ENCODE peak calls at places on chromosomes 2 and 18, in five cellular contexts. One of them, this sample, is unnamed.
A peak's percentile ranks its signal among the peaks of the same experiment; 100 is the strongest.

GRCh38 chr2:232478571-232479340 is 8.9 kb downstream of the ECEL1 start:
- DNase-seq in smooth muscle cell of the brain vasculature: no peak
- DNase-seq in COR-L47: no peak
- DNase-seq in H54: no peak
- DNase-seq in HEK293T: no peak
- DNase-seq in this sample: no peak

GRCh38 chr18:24914148-24914525 is 437.8 kb downstream of the ZNF521 start:
- DNase-seq in smooth muscle cell of the brain vasculature: no peak
- DNase-seq in COR-L47: no peak
- DNase-seq in H54: no peak
- DNase-seq in HEK293T: no peak
- DNase-seq in this sample: no peak

GRCh38 chr2:235135195-235135965 is 183.6 kb downstream of the SH3BP4 start:
- DNase-seq in H54: no peak
- DNase-seq in COR-L47: no peak
- DNase-seq in smooth muscle cell of the brain vasculature: no peak
- DNase-seq in HEK293T: no peak
- DNase-seq in this sample: no peak

GRCh38 chr2:19363474-19363778 is 5.0 kb upstream of the OSR1 start:
- DNase-seq in smooth muscle cell of the brain vasculature: no peak
- DNase-seq in HEK293T: no peak
- DNase-seq in COR-L47: no peak
- DNase-seq in H54: no peak
- DNase-seq in this sample: peak; percentile 84

GRCh38 chr2:130836501-130837174 is at the start of gene ARHGEF4:
- DNase-seq in smooth muscle cell of the brain vasculature: no peak
- DNase-seq in HEK293T: peak; percentile 81
- DNase-seq in H54: peak; percentile 85
- DNase-seq in COR-L47: no peak
- DNase-seq in this sample: no peak

GRCh38 chr18:32355896-32356295 is 114.8 kb downstream of the GAREM1 start:
- DNase-seq in HEK293T: no peak
- DNase-seq in H54: no peak
- DNase-seq in smooth muscle cell of the brain vasculature: no peak
- DNase-seq in COR-L47: no peak
- DNase-seq in this sample: no peak

GRCh38 chr2:83365476-83365875 is 1093.6 kb downstream of the SUCLG1 start:
- DNase-seq in H54: no peak
- DNase-seq in smooth muscle cell of the brain vasculature: no peak
- DNase-seq in COR-L47: no peak
- DNase-seq in HEK293T: no peak
- DNase-seq in this sample: no peak

GRCh38 chr2:98175811-98176210 is 88.8 kb downstream of the VWA3B start:
- DNase-seq in HEK293T: no peak
- DNase-seq in smooth muscle cell of the brain vasculature: no peak
- DNase-seq in H54: no peak
- DNase-seq in COR-L47: no peak
- DNase-seq in this sample: no peak

GRCh38 chr2:37554157-37554515 is 117.3 kb downstream of the CDC42EP3 start:
- DNase-seq in HEK293T: no peak
- DNase-seq in COR-L47: no peak
- DNase-seq in smooth muscle cell of the brain vasculature: no peak
- DNase-seq in H54: no peak
- DNase-seq in this sample: no peak

GRCh38 chr2:148124271-148124670 is 103.4 kb downstream of the MBD5 start:
- DNase-seq in H54: no peak
- DNase-seq in HEK293T: no peak
- DNase-seq in COR-L47: no peak
- DNase-seq in smooth muscle cell of the brain vasculature: no peak
- DNase-seq in this sample: no peak

GRCh38 chr2:9627310-9627709 is 3.5 kb downstream of the YWHAQ start:
- DNase-seq in H54: no peak
- DNase-seq in COR-L47: no peak
- DNase-seq in smooth muscle cell of the brain vasculature: no peak
- DNase-seq in HEK293T: no peak
- DNase-seq in this sample: no peak

GRCh38 chr2:18647731-18648130 is 58.4 kb upstream of the NT5C1B start:
- DNase-seq in COR-L47: no peak
- DNase-seq in smooth muscle cell of the brain vasculature: no peak
- DNase-seq in HEK293T: no peak
- DNase-seq in H54: no peak
- DNase-seq in this sample: no peak

GRCh38 chr2:101616411-101616810 is 81.1 kb upstream of the MAP4K4 start:
- DNase-seq in COR-L47: no peak
- DNase-seq in H54: no peak
- DNase-seq in smooth muscle cell of the brain vasculature: peak; percentile 18
- DNase-seq in HEK293T: no peak
- DNase-seq in this sample: no peak

GRCh38 chr18:58649966-58650816 is 21.1 kb upstream of the MALT1 start:
- DNase-seq in H54: no peak
- DNase-seq in COR-L47: no peak
- DNase-seq in smooth muscle cell of the brain vasculature: no peak
- DNase-seq in HEK293T: no peak
- DNase-seq in this sample: no peak

GRCh38 chr2:29627366-29627765 is 294.0 kb downstream of the ALK start:
- DNase-seq in HEK293T: no peak
- DNase-seq in COR-L47: no peak
- DNase-seq in smooth muscle cell of the brain vasculature: peak; percentile 96
- DNase-seq in H54: no peak
- DNase-seq in this sample: no peak

GRCh38 chr2:191892391-191892790 is 45.5 kb upstream of the CAVIN2 start:
- DNase-seq in COR-L47: no peak
- DNase-seq in H54: no peak
- DNase-seq in smooth muscle cell of the brain vasculature: no peak
- DNase-seq in HEK293T: no peak
- DNase-seq in this sample: no peak

GRCh38 chr2:62663443-62663842 is 42.1 kb upstream of the EHBP1 start:
- DNase-seq in smooth muscle cell of the brain vasculature: no peak
- DNase-seq in H54: no peak
- DNase-seq in COR-L47: no peak
- DNase-seq in HEK293T: no peak
- DNase-seq in this sample: no peak

GRCh38 chr2:182784777-182785176 is 68.7 kb downstream of the DNAJC10 start:
- DNase-seq in HEK293T: peak; percentile 29
- DNase-seq in H54: no peak
- DNase-seq in smooth muscle cell of the brain vasculature: peak; percentile 39
- DNase-seq in COR-L47: peak; percentile 16
- DNase-seq in this sample: no peak

GRCh38 chr2:111634995-111635538 is 248.9 kb downstream of the ANAPC1 start:
- DNase-seq in H54: no peak
- DNase-seq in smooth muscle cell of the brain vasculature: no peak
- DNase-seq in HEK293T: no peak
- DNase-seq in COR-L47: no peak
- DNase-seq in this sample: no peak

GRCh38 chr2:30447149-30448045 is at the start of gene LCLAT1:
- DNase-seq in HEK293T: peak; percentile 81
- DNase-seq in COR-L47: peak; percentile 60
- DNase-seq in smooth muscle cell of the brain vasculature: peak; percentile 32
- DNase-seq in H54: peak; percentile 80
- DNase-seq in this sample: no peak

GRCh38 chr18:57619881-57620280 is 1.8 kb downstream of the NARS1 start:
- DNase-seq in smooth muscle cell of the brain vasculature: no peak
- DNase-seq in HEK293T: no peak
- DNase-seq in COR-L47: no peak
- DNase-seq in H54: no peak
- DNase-seq in this sample: no peak

GRCh38 chr2:9422321-9423099 is 818 bp downstream of the ITGB1BP1 start:
- DNase-seq in H54: peak; percentile 47
- DNase-seq in HEK293T: peak; percentile 27
- DNase-seq in smooth muscle cell of the brain vasculature: no peak
- DNase-seq in COR-L47: no peak
- DNase-seq in this sample: no peak

GRCh38 chr2:18855027-18855426 is 265.7 kb upstream of the NT5C1B start:
- DNase-seq in H54: peak; percentile 7
- DNase-seq in COR-L47: no peak
- DNase-seq in smooth muscle cell of the brain vasculature: no peak
- DNase-seq in HEK293T: peak; percentile 13
- DNase-seq in this sample: no peak

GRCh38 chr18:33116376-33116775 is 324.1 kb downstream of the CCDC178 start:
- DNase-seq in COR-L47: peak; percentile 69
- DNase-seq in HEK293T: no peak
- DNase-seq in smooth muscle cell of the brain vasculature: peak; percentile 83
- DNase-seq in H54: no peak
- DNase-seq in this sample: no peak

GRCh38 chr18:27860701-27861107 is 316.2 kb downstream of the CDH2 start:
- DNase-seq in H54: no peak
- DNase-seq in smooth muscle cell of the brain vasculature: no peak
- DNase-seq in HEK293T: no peak
- DNase-seq in COR-L47: peak; percentile 13
- DNase-seq in this sample: no peak

This sample was measured in vagina.